ENCODE peak calls at places on chromosomes 16 and 17, in seven cellular contexts. I is HCT116, W is SK-N-SH, Z is H1, F is K562, G is HepG2, C is GM12878. K is an unnamed sample.

GRCh38 chr17:7634384-7634783 is 4.4 kb downstream of the SHBG start:
- DNase-seq in I (no peak), W (peak), Z (peak), F (peak), G (no peak), C (no peak), K (no peak)

GRCh38 chr17:80339118-80339517 is 75.8 kb upstream of the ENDOV start:
- DNase-seq in I (no peak), W (no peak), Z (no peak), F (no peak), G (no peak), C (no peak), K (no peak)

GRCh38 chr17:78416311-78416711 is 37.9 kb downstream of the PGS1 start:
- DNase-seq in I (no peak), W (no peak), Z (no peak), F (no peak), G (no peak), C (no peak), K (no peak)

GRCh38 chr17:37551788-37552187 is 57.4 kb downstream of the SYNRG start:
- DNase-seq in I (no peak), W (no peak), Z (no peak), F (no peak), G (no peak), C (no peak), K (no peak)

GRCh38 chr16:66260522-66261290 is 105.8 kb upstream of the CDH5 start:
- DNase-seq in I (no peak), W (no peak), Z (no peak), F (no peak), G (no peak), C (no peak), K (no peak)

GRCh38 chr17:65523853-65524664 is 37.4 kb downstream of the AXIN2 start:
- DNase-seq in I (no peak), W (no peak), Z (no peak), F (no peak), G (peak), C (no peak), K (no peak)

GRCh38 chr16:1530883-1531637 is 2.4 kb upstream of the TMEM204 start:
- DNase-seq in I (no peak), W (peak), Z (no peak), F (no peak), G (no peak), C (no peak), K (no peak)

GRCh38 chr17:37133131-37133530 is 184.4 kb downstream of the AATF start:
- DNase-seq in I (no peak), W (no peak), Z (no peak), F (no peak), G (no peak), C (no peak), K (no peak)

GRCh38 chr17:38750044-38750311 is 1.8 kb upstream of the PCGF2 start:
- DNase-seq in I (no peak), W (no peak), Z (no peak), F (no peak), G (no peak), C (no peak), K (no peak)

GRCh38 chr16:6335072-6335471 is 997.6 kb upstream of the RBFOX1 start:
- DNase-seq in I (no peak), W (peak), Z (peak), F (peak), G (no peak), C (no peak), K (peak)

GRCh38 chr17:46736100-46736499 is 82.4 kb downstream of the WNT3 start:
- DNase-seq in I (no peak), W (no peak), Z (no peak), F (no peak), G (no peak), C (peak), K (no peak)

GRCh38 chr16:65624696-65625095 is 502.8 kb upstream of the CDH11 start:
- DNase-seq in I (no peak), W (no peak), Z (no peak), F (no peak), G (no peak), C (no peak), K (no peak)

GRCh38 chr17:17886747-17887146 is 50.0 kb upstream of the SREBF1 start:
- DNase-seq in I (no peak), W (no peak), Z (no peak), F (no peak), G (no peak), C (no peak), K (peak)

GRCh38 chr16:51440096-51440495 is 289.0 kb upstream of the SALL1 start:
- DNase-seq in I (no peak), W (no peak), Z (no peak), F (no peak), G (no peak), C (no peak), K (no peak)

GRCh38 chr16:49050607-49051006 is 231.0 kb downstream of the CBLN1 start:
- DNase-seq in I (no peak), W (peak), Z (no peak), F (no peak), G (no peak), C (no peak), K (no peak)

GRCh38 chr17:16991349-16992009 is 19.6 kb upstream of the TNFRSF13B start:
- DNase-seq in I (peak), W (peak), Z (peak), F (peak), G (peak), C (no peak), K (peak)

GRCh38 chr17:16919663-16920627 is 52.0 kb downstream of the TNFRSF13B start:
- DNase-seq in I (no peak), W (no peak), Z (no peak), F (no peak), G (no peak), C (no peak), K (no peak)

GRCh38 chr17:63437287-63438091 is 8.6 kb downstream of the CYB561 start:
- DNase-seq in I (no peak), W (peak), Z (no peak), F (peak), G (no peak), C (no peak), K (no peak)

GRCh38 chr16:50201784-50202183 is 48.7 kb downstream of the TENT4B start:
- DNase-seq in I (no peak), W (no peak), Z (no peak), F (no peak), G (no peak), C (no peak), K (no peak)
- TF ChIP-seq JUND in I (no peak), W (no peak), Z (no peak), F (no peak), G (no peak), C (no peak), K (no peak)

GRCh38 chr16:17108596-17108995 is 362.2 kb downstream of the XYLT1 start:
- DNase-seq in I (no peak), W (no peak), Z (no peak), F (no peak), G (no peak), C (no peak), K (no peak)

GRCh38 chr16:17105239-17105721 is 365.5 kb downstream of the XYLT1 start:
- DNase-seq in I (no peak), W (no peak), Z (no peak), F (no peak), G (no peak), C (no peak), K (no peak)

GRCh38 chr16:17107450-17107849 is 363.3 kb downstream of the XYLT1 start:
- DNase-seq in I (no peak), W (no peak), Z (no peak), F (no peak), G (no peak), C (no peak), K (no peak)

GRCh38 chr16:17104654-17105053 is 366.1 kb downstream of the XYLT1 start:
- DNase-seq in I (no peak), W (no peak), Z (no peak), F (no peak), G (no peak), C (no peak), K (no peak)

DNA sequence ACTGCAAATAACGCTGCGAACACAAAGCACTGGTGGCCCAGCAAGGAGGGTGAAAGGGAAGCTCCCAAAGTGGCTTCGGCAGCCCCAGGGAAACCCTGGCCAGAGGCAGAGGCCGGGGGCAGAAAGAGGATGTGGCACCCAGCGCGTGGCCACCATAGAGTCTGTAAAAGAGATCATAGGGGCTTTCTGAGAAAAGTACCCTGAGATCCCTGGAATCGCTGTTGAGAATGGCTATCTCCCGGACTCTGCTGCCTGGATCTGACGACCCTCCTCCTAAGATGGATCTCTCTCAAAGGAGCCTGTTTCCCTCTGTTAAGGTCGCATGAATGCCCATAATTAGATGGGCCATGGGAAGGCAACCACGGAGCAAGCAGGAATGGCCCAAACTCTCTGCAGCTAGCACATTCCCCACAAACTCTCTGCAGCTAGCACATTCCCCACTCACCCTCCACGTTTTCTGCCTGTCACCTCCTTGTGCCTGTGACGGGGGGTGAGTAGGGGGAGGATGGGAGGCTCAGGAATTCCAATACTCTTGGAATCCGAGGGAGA is 364.4 kb downstream of the XYLT1 start:
- DNase-seq in I (no peak), W (no peak), Z (no peak), F (no peak), G (no peak), C (peak), K (no peak)
- TF ChIP-seq JUND in I (no peak), W (no peak), Z (no peak), F (no peak), G (no peak), C (no peak), K (no peak)

GRCh38 chr16:88348377-88349152 is 34.2 kb upstream of the ZNF469 start:
- DNase-seq in I (no peak), W (peak), Z (no peak), F (no peak), G (no peak), C (no peak), K (no peak)

GRCh38 chr16:88349153-88349902 is 33.4 kb upstream of the ZNF469 start:
- DNase-seq in I (no peak), W (no peak), Z (no peak), F (no peak), G (no peak), C (no peak), K (no peak)

GRCh38 chr16:88346680-88347505 is 35.9 kb upstream of the ZNF469 start:
- DNase-seq in I (no peak), W (no peak), Z (no peak), F (no peak), G (no peak), C (no peak), K (no peak)

GRCh38 chr16:88345943-88346560 is 36.7 kb upstream of the ZNF469 start:
- DNase-seq in I (no peak), W (peak), Z (no peak), F (no peak), G (no peak), C (no peak), K (no peak)

GRCh38 chr16:88347656-88348376 is 34.9 kb upstream of the ZNF469 start:
- DNase-seq in I (no peak), W (peak), Z (no peak), F (no peak), G (no peak), C (no peak), K (no peak)
- TF ChIP-seq JUND in I (no peak), W (no peak), Z (no peak), F (no peak), G (no peak), C (no peak), K (no peak)

DNA sequence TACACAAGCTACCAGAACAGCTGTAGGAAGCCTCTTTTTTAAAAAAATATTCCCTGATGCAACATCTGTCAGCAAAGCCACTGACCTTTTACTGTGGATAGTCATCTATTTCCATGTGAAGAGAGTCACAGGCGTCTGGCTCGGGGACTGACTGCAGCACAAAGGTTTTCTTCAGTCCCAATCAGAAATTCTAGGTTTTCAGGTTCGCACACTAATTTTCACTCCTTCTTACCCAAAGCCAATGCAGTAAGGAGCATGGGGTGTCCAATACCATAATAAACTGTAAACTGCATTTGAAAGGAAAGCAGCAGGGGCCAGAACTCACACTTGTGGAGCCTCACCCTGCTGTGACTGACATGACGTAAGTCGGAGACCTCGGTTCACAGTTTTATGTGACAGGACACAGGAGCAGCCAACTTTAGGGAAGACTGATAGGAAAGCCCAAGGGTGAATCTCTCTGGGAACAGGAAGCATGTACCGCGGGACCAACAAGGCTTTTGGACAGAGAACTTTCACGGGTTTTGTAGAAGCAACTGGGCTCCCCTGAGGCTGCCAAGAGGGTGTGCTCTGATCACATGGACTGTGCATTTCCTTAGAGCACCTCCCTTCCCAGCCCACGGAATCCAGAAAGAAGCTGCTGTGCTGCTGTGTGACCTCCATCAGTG is 9.1 kb upstream of the TMEM100 start:
- DNase-seq in I (no peak), W (no peak), Z (no peak), F (no peak), G (no peak), C (no peak), K (no peak)
- TF ChIP-seq JUND in I (no peak), W (no peak), Z (no peak), F (peak), G (no peak), C (no peak), K (no peak)

DNA sequence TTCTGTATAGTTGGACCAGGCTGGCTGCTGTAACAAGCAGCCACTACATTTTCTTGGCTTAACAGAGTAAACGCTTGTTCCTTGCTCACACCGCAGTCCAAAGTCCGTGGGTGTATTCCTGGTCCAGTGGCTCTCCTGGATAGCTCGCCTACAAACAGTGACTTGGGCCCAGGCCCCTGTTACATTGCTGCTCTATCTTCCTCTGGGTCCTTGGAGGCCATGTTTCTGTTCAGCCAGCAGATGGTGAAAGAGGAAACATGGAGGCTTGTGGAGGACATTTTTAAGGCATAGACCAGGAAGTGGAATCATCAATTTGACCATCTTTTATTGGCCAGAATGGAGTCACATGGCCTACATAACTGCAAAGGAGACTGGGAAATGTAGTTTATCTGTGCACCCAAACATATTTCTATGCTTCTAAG is 55.1 kb downstream of the ATP2C2 start:
- DNase-seq in I (peak), W (peak), Z (no peak), F (peak), G (peak), C (peak), K (peak)
- TF ChIP-seq JUND in I (no peak), W (no peak), Z (no peak), F (peak), G (no peak), C (no peak), K (no peak)

GRCh38 chr17:50766222-50767023 is 895 bp downstream of the ANKRD40CL start:
- DNase-seq in I (no peak), W (no peak), Z (peak), F (no peak), G (peak), C (no peak), K (no peak)

GRCh38 chr17:50763716-50764450 is 3.4 kb downstream of the ANKRD40CL start:
- DNase-seq in I (no peak), W (no peak), Z (no peak), F (no peak), G (no peak), C (no peak), K (no peak)

GRCh38 chr17:50764860-50765259 is 2.5 kb downstream of the ANKRD40CL start:
- DNase-seq in I (no peak), W (peak), Z (no peak), F (no peak), G (no peak), C (no peak), K (no peak)

GRCh38 chr17:50767030-50767429 is 288 bp downstream of the ANKRD40CL start:
- DNase-seq in I (no peak), W (no peak), Z (peak), F (no peak), G (no peak), C (no peak), K (no peak)

DNA sequence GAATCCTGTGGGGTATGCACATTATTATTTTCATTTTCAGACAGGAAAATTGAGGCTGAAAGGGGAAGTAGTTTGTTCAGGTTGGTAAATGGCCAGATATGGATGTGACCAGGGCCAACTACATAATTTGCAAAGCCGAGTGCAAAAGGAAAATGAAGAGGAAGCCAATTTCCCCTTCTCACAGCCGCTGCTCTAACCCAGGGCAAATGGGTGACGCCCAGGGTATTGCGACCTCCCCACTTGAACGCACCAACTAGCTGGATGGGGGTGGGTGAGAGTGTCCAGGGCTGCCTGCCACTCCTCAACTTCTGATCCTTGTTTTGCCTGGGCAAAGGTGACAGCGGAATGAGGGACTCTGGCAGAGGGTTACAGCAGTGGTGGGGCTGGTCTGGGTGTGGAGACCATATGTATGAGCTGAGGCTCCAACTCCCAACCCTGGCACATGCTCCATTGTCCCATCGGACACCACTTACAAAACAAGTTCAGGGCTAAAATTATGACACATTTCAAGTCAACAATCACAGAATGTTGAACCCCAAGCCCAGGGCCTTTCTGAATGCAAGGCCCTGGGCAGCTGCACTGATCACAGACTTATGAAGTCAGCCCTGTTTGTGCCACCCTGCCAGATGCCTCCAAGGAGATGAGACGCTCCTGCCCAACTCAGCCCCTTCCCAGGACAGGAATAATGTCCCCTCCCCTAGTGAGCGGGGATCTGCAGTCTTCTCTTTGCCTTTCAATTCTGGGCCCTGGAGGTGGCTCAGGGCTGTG is 1.7 kb downstream of the ANKRD40CL start:
- DNase-seq in I (no peak), W (no peak), Z (no peak), F (no peak), G (peak), C (peak), K (peak)
- TF ChIP-seq JUND in I (no peak), W (no peak), Z (no peak), F (no peak), G (no peak), C (no peak), K (no peak)

DNA sequence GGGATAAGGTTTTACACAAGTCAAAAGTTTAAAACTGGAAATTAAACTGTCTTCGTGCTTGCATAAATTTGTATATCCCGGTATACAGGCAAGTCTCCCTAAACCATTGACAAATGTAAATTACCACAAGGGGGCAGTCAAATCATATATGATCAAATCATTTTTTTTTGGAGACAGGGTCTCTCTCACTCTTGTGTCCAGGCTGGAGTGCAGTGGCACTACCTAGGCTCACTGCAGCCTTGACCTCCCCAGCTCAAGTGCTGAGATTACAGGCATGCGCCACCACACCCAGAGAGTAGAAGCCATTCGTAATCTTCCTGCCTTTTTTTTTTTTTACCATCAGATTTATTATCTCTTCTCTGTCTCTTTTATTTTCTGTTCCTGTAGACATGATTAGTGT is 18.5 kb downstream of the TOP2A start:
- DNase-seq in I (peak), W (peak), Z (no peak), F (peak), G (peak), C (no peak), K (no peak)
- TF ChIP-seq JUND in I (no peak), W (no peak), Z (no peak), F (no peak), G (no peak), C (no peak), K (no peak)

DNA sequence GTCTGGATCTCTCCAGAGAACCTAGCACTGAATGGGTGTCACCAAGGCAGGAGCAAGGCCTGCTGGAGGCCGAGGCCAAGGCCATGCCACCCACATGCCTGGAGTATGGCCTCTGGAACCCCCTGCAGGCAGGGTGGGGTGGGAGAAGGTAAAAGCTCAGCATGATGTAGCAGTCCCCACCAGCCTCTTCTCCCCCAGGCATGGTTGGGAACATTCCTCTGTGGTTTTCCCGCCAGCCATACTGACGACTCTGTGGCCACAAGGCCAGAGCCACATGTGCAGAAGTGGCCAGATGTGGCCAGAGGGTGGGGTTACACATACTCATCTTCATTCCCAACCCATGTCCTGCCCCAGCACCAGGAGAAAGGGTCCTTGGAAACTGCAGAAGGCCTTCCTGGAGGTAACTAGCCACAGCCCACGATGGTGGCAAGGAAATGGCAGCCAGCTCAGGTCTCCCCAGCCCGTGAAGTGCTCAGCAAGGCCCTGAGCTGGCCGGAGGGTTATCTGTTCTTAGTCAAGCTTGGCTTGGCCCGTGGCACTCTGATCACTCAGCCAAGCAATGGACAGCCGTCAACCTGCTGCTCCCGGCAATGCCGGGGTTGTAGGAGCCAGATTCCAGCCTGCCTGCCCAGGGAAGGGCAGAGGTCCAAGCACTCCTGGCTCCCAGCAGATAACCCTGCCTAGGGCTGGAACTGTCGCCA is 26.2 kb downstream of the HDAC5 start:
- DNase-seq in I (no peak), W (no peak), Z (no peak), F (peak), G (peak), C (no peak), K (no peak)
- TF ChIP-seq JUND in I (no peak), W (no peak), Z (no peak), F (no peak), G (no peak), C (no peak), K (no peak)

GRCh38 chr16:3266873-3267537 is 10.6 kb upstream of the MEFV start:
- DNase-seq in I (peak), W (peak), Z (no peak), F (no peak), G (peak), C (no peak), K (peak)
- TF ChIP-seq JUND in I (no peak), W (no peak), Z (no peak), F (no peak), G (no peak), C (no peak), K (no peak)